ENCODE peak calls at places on chromosomes 12 and 14, in eight cellular contexts. L is progenitor cell of endocrine pancreas; Y is RWPE1; G is activated CD4-positive, alpha-beta T cell treated with anti-CD3 and anti-CD28 coated beads for 1 hour; O is HFF-Myc; V is GM06990; U is SK-N-SH; A is NCI-H2227 treated with DMSO at 0.1 percent for 48 hours. I is an unnamed sample.

GRCh38 chr12:124625867-124626675 is 58.7 kb upstream of the NCOR2 start:
- DNase-seq in L (no peak), Y (peak; percentile 77), G (no peak), O (no peak), V (no peak), U (no peak), A (no peak), I (no peak)

GRCh38 chr14:96049932-96050331 is 10.8 kb downstream of the C14orf132 start:
- DNase-seq in L (no peak), Y (no peak), G (no peak), O (no peak), V (no peak), U (no peak), A (no peak), I (no peak)

GRCh38 chr14:58878740-58879139 is 241.0 kb downstream of the DACT1 start:
- DNase-seq in L (no peak), Y (no peak), G (no peak), O (no peak), V (no peak), U (no peak), A (no peak), I (no peak)

GRCh38 chr14:53437858-53438257 is 284.7 kb upstream of the DDHD1 start:
- DNase-seq in L (no peak), Y (no peak), G (no peak), O (no peak), V (no peak), U (no peak), A (no peak), I (no peak)

GRCh38 chr14:89418452-89418851 is 1.4 kb upstream of the FOXN3 start:
- DNase-seq in L (no peak), Y (no peak), G (no peak), O (no peak), V (no peak), U (peak; percentile 67), A (no peak), I (no peak)

GRCh38 chr12:46574853-46575252 is 202.3 kb upstream of the SLC38A2 start:
- DNase-seq in L (no peak), Y (no peak), G (no peak), O (no peak), V (no peak), U (no peak), A (no peak), I (no peak)

GRCh38 chr14:76774471-76775158 is 13.3 kb downstream of the VASH1 start:
- DNase-seq in L (no peak), Y (no peak), G (no peak), O (no peak), V (no peak), U (no peak), A (no peak), I (no peak)

GRCh38 chr12:114625294-114625851 is 58.6 kb downstream of the TBX3 start:
- DNase-seq in L (peak; percentile 57), Y (peak; percentile 52), G (no peak), O (peak; percentile 40), V (no peak), U (peak; percentile 68), A (no peak), I (peak; percentile 42)

GRCh38 chr14:32083789-32084188 is 6.7 kb downstream of the ARHGAP5 start:
- DNase-seq in L (no peak), Y (no peak), G (no peak), O (no peak), V (no peak), U (no peak), A (no peak), I (no peak)

GRCh38 chr12:34119366-34119765 is 97.1 kb downstream of the ALG10 start:
- DNase-seq in L (no peak), Y (no peak), G (no peak), O (no peak), V (no peak), U (no peak), A (no peak), I (no peak)

GRCh38 chr14:97781961-97782360 is 984.8 kb downstream of the VRK1 start:
- DNase-seq in L (no peak), Y (no peak), G (no peak), O (no peak), V (no peak), U (no peak), A (no peak), I (no peak)

GRCh38 chr12:1350055-1350933 is 244.1 kb downstream of the FBXL14 start:
- DNase-seq in L (no peak), Y (peak; percentile 59), G (no peak), O (peak; percentile 83), V (no peak), U (no peak), A (no peak), I (peak; percentile 53)

GRCh38 chr12:6038160-6038559 is 86.3 kb downstream of the VWF start:
- DNase-seq in L (peak; percentile 61), Y (peak; percentile 50), G (no peak), O (no peak), V (no peak), U (peak; percentile 60), A (peak; percentile 1), I (no peak)

GRCh38 chr12:89225401-89225800 is 126.9 kb downstream of the DUSP6 start:
- DNase-seq in L (no peak), Y (peak; percentile 79), G (peak; percentile 62), O (peak; percentile 26), V (peak; percentile 49), U (no peak), A (no peak), I (no peak)

GRCh38 chr12:107660861-107661415 is 24.7 kb upstream of the PWP1 start:
- DNase-seq in L (no peak), Y (no peak), G (no peak), O (no peak), V (no peak), U (no peak), A (no peak), I (no peak)

GRCh38 chr14:32622742-32623141 is 293.6 kb downstream of the AKAP6 start:
- DNase-seq in L (no peak), Y (no peak), G (no peak), O (no peak), V (no peak), U (no peak), A (no peak), I (no peak)

GRCh38 chr12:1332327-1332726 is 262.1 kb downstream of the FBXL14 start:
- DNase-seq in L (no peak), Y (peak; percentile 43), G (no peak), O (no peak), V (no peak), U (no peak), A (no peak), I (no peak)

GRCh38 chr14:82052778-82053177 is 519.1 kb upstream of the SEL1L start:
- DNase-seq in L (no peak), Y (no peak), G (no peak), O (no peak), V (no peak), U (no peak), A (no peak), I (no peak)

GRCh38 chr12:31482816-31483215 is 108.1 kb downstream of the DENND5B start:
- DNase-seq in L (no peak), Y (peak; percentile 15), G (no peak), O (no peak), V (no peak), U (no peak), A (no peak), I (no peak)

GRCh38 chr14:105092124-105092911 is 27.1 kb upstream of the GPR132 start:
- DNase-seq in L (no peak), Y (peak; percentile 33), G (no peak), O (no peak), V (no peak), U (peak; percentile 72), A (peak; percentile 56), I (no peak)

GRCh38 chr14:22973217-22974032 is 8.9 kb downstream of the AJUBA start:
- DNase-seq in L (no peak), Y (no peak), G (no peak), O (no peak), V (no peak), U (peak; percentile 67), A (no peak), I (no peak)

GRCh38 chr12:40215977-40216376 is 8.8 kb upstream of the LRRK2 start:
- DNase-seq in L (no peak), Y (peak; percentile 38), G (no peak), O (no peak), V (no peak), U (no peak), A (no peak), I (no peak)